ENCODE peak calls at places on chromosome 22, in four cellular contexts. One of them, this sample, is unnamed.

GRCh38 chr22:41286639-41287091 is 678 bp upstream of the RANGAP1 start:
- DNase-seq in ovary: no peak
- DNase-seq in esophagus muscularis mucosa: no peak
- DNase-seq in stomach: no peak
- DNase-seq in this sample: peak; percentile 26

GRCh38 chr22:27801616-27802388 is at the start of gene MN1:
- DNase-seq in ovary: peak; percentile 54
- DNase-seq in esophagus muscularis mucosa: no peak
- DNase-seq in stomach: peak; percentile 48
- DNase-seq in this sample: no peak

GRCh38 chr22:27331526-27332281 is 469.9 kb downstream of the MN1 start:
- DNase-seq in ovary: no peak
- DNase-seq in esophagus muscularis mucosa: peak; percentile 88
- DNase-seq in stomach: peak; percentile 34
- DNase-seq in this sample: no peak

GRCh38 chr22:46070722-46071450 is 79.4 kb upstream of the PPARA start:
- DNase-seq in ovary: peak; percentile 79
- DNase-seq in esophagus muscularis mucosa: no peak
- DNase-seq in stomach: peak; percentile 71
- DNase-seq in this sample: no peak

GRCh38 chr22:40385041-40385782 is 14.8 kb downstream of the SGSM3 start:
- DNase-seq in ovary: no peak
- DNase-seq in esophagus muscularis mucosa: no peak
- DNase-seq in stomach: no peak
- DNase-seq in this sample: no peak

GRCh38 chr22:16562711-16563554 is 29.7 kb downstream of the CCT8L2 start:
- DNase-seq in ovary: no peak
- DNase-seq in esophagus muscularis mucosa: no peak
- DNase-seq in stomach: no peak
- DNase-seq in this sample: no peak

GRCh38 chr22:19003518-19003917 is 67.4 kb upstream of the PRODH start:
- DNase-seq in ovary: no peak
- DNase-seq in esophagus muscularis mucosa: no peak
- DNase-seq in stomach: no peak
- DNase-seq in this sample: no peak

GRCh38 chr22:24521791-24522245 is 26.7 kb downstream of the UPB1 start:
- DNase-seq in ovary: no peak
- DNase-seq in esophagus muscularis mucosa: no peak
- DNase-seq in stomach: peak; percentile 76
- DNase-seq in this sample: peak; percentile 72

GRCh38 chr22:36325163-36326031 is 62.4 kb downstream of the MYH9 start:
- DNase-seq in ovary: no peak
- DNase-seq in esophagus muscularis mucosa: no peak
- DNase-seq in stomach: peak; percentile 79
- DNase-seq in this sample: peak; percentile 95

GRCh38 chr22:27170491-27170890 is 513.1 kb downstream of the MIAT start:
- DNase-seq in ovary: peak; percentile 26
- DNase-seq in esophagus muscularis mucosa: no peak
- DNase-seq in stomach: no peak
- DNase-seq in this sample: no peak

GRCh38 chr22:26845016-26845728 is 187.8 kb downstream of the MIAT start:
- DNase-seq in ovary: no peak
- DNase-seq in esophagus muscularis mucosa: no peak
- DNase-seq in stomach: no peak
- DNase-seq in this sample: no peak

GRCh38 chr22:20099099-20099711 is 16.7 kb upstream of the RANBP1 start:
- DNase-seq in ovary: no peak
- DNase-seq in esophagus muscularis mucosa: no peak
- DNase-seq in stomach: no peak
- DNase-seq in this sample: no peak

GRCh38 chr22:20567993-20568417 is 60.6 kb downstream of the MED15 start:
- DNase-seq in ovary: no peak
- DNase-seq in esophagus muscularis mucosa: no peak
- DNase-seq in stomach: no peak
- DNase-seq in this sample: no peak

GRCh38 chr22:28716686-28717085 is 24.9 kb downstream of the CHEK2 start:
- DNase-seq in ovary: no peak
- DNase-seq in esophagus muscularis mucosa: no peak
- DNase-seq in stomach: no peak
- DNase-seq in this sample: no peak

GRCh38 chr22:36589856-36590255 is 60.9 kb upstream of the EIF3D start:
- DNase-seq in ovary: no peak
- DNase-seq in esophagus muscularis mucosa: no peak
- DNase-seq in stomach: no peak
- DNase-seq in this sample: no peak

GRCh38 chr22:49373801-49374226 is 453.9 kb downstream of the BRD1 start:
- DNase-seq in ovary: no peak
- DNase-seq in esophagus muscularis mucosa: no peak
- DNase-seq in stomach: peak; percentile 20
- DNase-seq in this sample: peak; percentile 2

GRCh38 chr22:17388235-17388634 is 19.0 kb downstream of the CECR2 start:
- DNase-seq in ovary: no peak
- DNase-seq in esophagus muscularis mucosa: no peak
- DNase-seq in stomach: no peak
- DNase-seq in this sample: no peak

GRCh38 chr22:18999416-18999815 is 63.3 kb upstream of the PRODH start:
- DNase-seq in ovary: no peak
- DNase-seq in esophagus muscularis mucosa: no peak
- DNase-seq in stomach: no peak
- DNase-seq in this sample: no peak

GRCh38 chr22:49295465-49295743 is 532.3 kb downstream of the BRD1 start:
- DNase-seq in ovary: no peak
- DNase-seq in esophagus muscularis mucosa: no peak
- DNase-seq in stomach: peak; percentile 8
- DNase-seq in this sample: no peak

GRCh38 chr22:41998361-41999261 is at the start of gene WBP2NL:
- DNase-seq in ovary: peak; percentile 83
- DNase-seq in esophagus muscularis mucosa: no peak
- DNase-seq in stomach: peak; percentile 92
- DNase-seq in this sample: peak; percentile 87

GRCh38 chr22:35119494-35119893 is 53.5 kb downstream of the ISX start:
- DNase-seq in ovary: no peak
- DNase-seq in esophagus muscularis mucosa: no peak
- DNase-seq in stomach: no peak
- DNase-seq in this sample: no peak

GRCh38 chr22:44261861-44262595 is 50.7 kb downstream of the SHISAL1 start:
- DNase-seq in ovary: peak; percentile 40
- DNase-seq in esophagus muscularis mucosa: no peak
- DNase-seq in stomach: no peak
- DNase-seq in this sample: no peak

GRCh38 chr22:49768077-49768476 is 59.6 kb downstream of the BRD1 start:
- DNase-seq in ovary: no peak
- DNase-seq in esophagus muscularis mucosa: no peak
- DNase-seq in stomach: no peak
- DNase-seq in this sample: no peak

GRCh38 chr22:21661991-21662390 is 3.8 kb upstream of the PPIL2 start:
- DNase-seq in ovary: no peak
- DNase-seq in esophagus muscularis mucosa: no peak
- DNase-seq in stomach: no peak
- DNase-seq in this sample: no peak

GRCh38 chr22:21659864-21660525 is 5.8 kb upstream of the PPIL2 start:
- DNase-seq in ovary: no peak
- DNase-seq in esophagus muscularis mucosa: no peak
- DNase-seq in stomach: no peak
- DNase-seq in this sample: no peak

GRCh38 chr22:21657020-21657360 is 8.8 kb upstream of the PPIL2 start:
- DNase-seq in ovary: no peak
- DNase-seq in esophagus muscularis mucosa: no peak
- DNase-seq in stomach: no peak
- DNase-seq in this sample: no peak

GRCh38 chr22:21660904-21661303 is 4.9 kb upstream of the PPIL2 start:
- DNase-seq in ovary: no peak
- DNase-seq in esophagus muscularis mucosa: no peak
- DNase-seq in stomach: no peak
- DNase-seq in this sample: no peak

GRCh38 chr22:21657361-21658118 is 8.3 kb upstream of the PPIL2 start:
- DNase-seq in ovary: no peak
- DNase-seq in esophagus muscularis mucosa: no peak
- DNase-seq in stomach: peak; percentile 86
- DNase-seq in this sample: peak; percentile 49
- TF ChIP-seq POLR2A in ovary: no peak
- TF ChIP-seq POLR2A in esophagus muscularis mucosa: no peak
- TF ChIP-seq POLR2A in stomach: no peak
- TF ChIP-seq POLR2A in this sample: peak; percentile 16

GRCh38 chr22:22820076-22820475 is 67.5 kb upstream of the IGLL5 start:
- DNase-seq in ovary: no peak
- DNase-seq in esophagus muscularis mucosa: peak; percentile 82
- DNase-seq in stomach: no peak
- DNase-seq in this sample: no peak

GRCh38 chr22:22818202-22818538 is 69.4 kb upstream of the IGLL5 start:
- DNase-seq in ovary: no peak
- DNase-seq in esophagus muscularis mucosa: peak; percentile 53
- DNase-seq in stomach: no peak
- DNase-seq in this sample: no peak

GRCh38 chr22:22817468-22818201 is 70.0 kb upstream of the IGLL5 start:
- DNase-seq in ovary: no peak
- DNase-seq in esophagus muscularis mucosa: peak; percentile 86
- DNase-seq in stomach: no peak
- DNase-seq in this sample: no peak

GRCh38 chr22:22820626-22821025 is 67.0 kb upstream of the IGLL5 start:
- DNase-seq in ovary: no peak
- DNase-seq in esophagus muscularis mucosa: peak; percentile 53
- DNase-seq in stomach: no peak
- DNase-seq in this sample: no peak

DNA sequence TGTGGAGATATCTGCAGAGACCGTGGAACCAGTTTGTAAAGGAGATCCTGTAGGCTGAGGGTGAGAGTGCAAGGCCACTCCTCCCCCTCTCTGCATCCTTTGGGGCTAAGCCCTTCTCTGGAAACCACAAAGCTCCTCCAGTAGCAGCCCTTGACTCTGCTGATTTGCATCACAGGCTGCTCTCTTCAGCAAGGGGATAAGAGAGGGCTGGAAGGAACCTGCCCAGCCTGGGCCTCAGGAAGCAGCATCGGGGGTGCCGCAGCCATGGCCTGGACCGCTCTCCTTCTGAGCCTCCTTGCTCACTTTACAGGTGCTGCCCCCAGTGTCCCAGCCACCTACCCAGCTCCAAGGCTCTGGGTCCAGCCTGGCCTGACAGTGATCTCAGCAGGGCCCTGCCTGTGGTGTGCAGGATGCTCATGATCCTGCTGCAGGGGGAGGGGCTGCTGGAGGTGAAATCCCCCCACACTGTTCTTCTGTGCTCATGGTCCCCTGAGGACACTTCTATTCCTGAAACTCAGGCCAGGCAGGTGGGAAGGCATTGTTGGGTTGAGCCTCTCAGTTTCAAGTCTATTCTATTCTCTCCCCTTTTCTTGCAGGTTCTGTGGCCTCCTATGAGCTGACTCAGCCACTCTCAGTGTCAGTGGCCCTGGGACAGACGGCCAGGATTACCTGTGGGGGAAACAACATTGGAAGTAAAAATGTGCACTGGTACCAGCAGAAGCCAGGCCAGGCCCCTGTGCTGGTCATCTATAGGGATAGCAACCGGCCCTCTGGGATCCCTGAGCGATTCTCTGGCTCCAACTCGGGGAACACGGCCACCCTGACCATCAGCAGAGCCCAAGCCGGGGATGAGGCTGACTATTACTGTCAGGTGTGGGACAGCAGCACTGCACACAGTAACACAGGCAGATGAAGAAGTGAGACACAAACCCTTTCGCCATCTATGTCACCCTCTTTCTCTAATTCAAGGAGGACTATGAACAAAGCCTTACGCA is 68.5 kb upstream of the IGLL5 start:
- DNase-seq in ovary: no peak
- DNase-seq in esophagus muscularis mucosa: peak; percentile 90
- DNase-seq in stomach: no peak
- DNase-seq in this sample: no peak
- H3K27ac ChIP-seq in ovary: no peak overlapping the region
- H3K27ac ChIP-seq in esophagus muscularis mucosa: no peak overlapping the region
- H3K27ac ChIP-seq in stomach: no peak overlapping the region
- H3K27ac ChIP-seq in this sample: no peak overlapping the region

GRCh38 chr22:38872831-38873248 is 824 bp upstream of the CBX6 start:
- DNase-seq in ovary: peak; percentile 79
- DNase-seq in esophagus muscularis mucosa: peak; percentile 92
- DNase-seq in stomach: peak; percentile 51
- DNase-seq in this sample: peak; percentile 36
- TF ChIP-seq POLR2A in ovary: peak; percentile 45
- TF ChIP-seq POLR2A in esophagus muscularis mucosa: no peak
- TF ChIP-seq POLR2A in stomach: no peak
- TF ChIP-seq POLR2A in this sample: peak; percentile 41

GRCh38 chr22:47284822-47285221 is 522.4 kb downstream of the TBC1D22A start:
- DNase-seq in ovary: no peak
- DNase-seq in esophagus muscularis mucosa: no peak
- DNase-seq in stomach: no peak
- DNase-seq in this sample: no peak
- H3K27ac ChIP-seq in ovary: no peak overlapping the region
- H3K27ac ChIP-seq in esophagus muscularis mucosa: no peak overlapping the region
- H3K27ac ChIP-seq in stomach: no peak overlapping the region
- H3K27ac ChIP-seq in this sample: no peak overlapping the region

GRCh38 chr22:30230787-30231461 is 15.6 kb downstream of the LIF start:
- DNase-seq in ovary: no peak
- DNase-seq in esophagus muscularis mucosa: no peak
- DNase-seq in stomach: no peak
- DNase-seq in this sample: no peak
- TF ChIP-seq POLR2A in ovary: no peak
- TF ChIP-seq POLR2A in esophagus muscularis mucosa: no peak
- TF ChIP-seq POLR2A in stomach: no peak
- TF ChIP-seq POLR2A in this sample: no peak

GRCh38 chr22:38569181-38569971 is 607 bp downstream of the DMC1 start:
- DNase-seq in ovary: peak; percentile 34
- DNase-seq in esophagus muscularis mucosa: no peak
- DNase-seq in stomach: no peak
- DNase-seq in this sample: no peak

GRCh38 chr22:38572065-38572464 is 2.1 kb upstream of the DMC1 start:
- DNase-seq in ovary: peak; percentile 19
- DNase-seq in esophagus muscularis mucosa: peak; percentile 86
- DNase-seq in stomach: no peak
- DNase-seq in this sample: peak; percentile 28

GRCh38 chr22:38567531-38568245 is 2.3 kb downstream of the DMC1 start:
- DNase-seq in ovary: no peak
- DNase-seq in esophagus muscularis mucosa: no peak
- DNase-seq in stomach: no peak
- DNase-seq in this sample: no peak

GRCh38 chr22:38569972-38570840 is at the start of gene DMC1:
- DNase-seq in ovary: peak; percentile 98
- DNase-seq in esophagus muscularis mucosa: peak; percentile 98
- DNase-seq in stomach: peak; percentile 95
- DNase-seq in this sample: peak; percentile 93

DNA sequence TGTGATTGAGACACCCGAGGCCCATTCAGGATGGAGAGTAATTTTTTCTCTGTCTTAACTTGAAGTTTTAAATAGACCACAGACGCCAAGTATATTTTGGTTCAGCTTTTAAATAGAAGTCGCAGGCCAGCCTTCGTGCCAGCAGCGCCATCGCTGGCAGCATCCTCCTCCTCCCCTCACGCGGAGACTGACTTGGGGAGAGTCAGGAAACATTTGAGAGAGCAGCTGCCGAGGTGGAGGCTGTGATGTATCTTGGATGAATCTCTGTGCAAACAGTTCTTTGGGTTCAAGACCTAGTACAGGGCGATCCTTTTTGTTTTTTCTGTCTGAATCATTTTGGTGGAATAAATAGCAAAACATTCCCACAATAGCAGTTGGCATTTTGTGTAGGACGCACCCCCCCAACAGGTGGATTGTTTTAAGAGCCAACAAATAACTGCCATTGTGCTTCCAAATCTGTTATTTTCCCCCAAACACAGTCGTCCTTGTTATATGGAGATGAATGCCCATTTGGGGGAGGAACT is 920 bp upstream of the DMC1 start:
- DNase-seq in ovary: peak; percentile 44
- DNase-seq in esophagus muscularis mucosa: no peak
- DNase-seq in stomach: peak; percentile 31
- DNase-seq in this sample: peak; percentile 25
- H3K27ac ChIP-seq in ovary: peak overlapping the region; percentile 65
- H3K27ac ChIP-seq in esophagus muscularis mucosa: peak overlapping the region; percentile 81
- H3K27ac ChIP-seq in stomach: peak overlapping the region; percentile 58
- H3K27ac ChIP-seq in this sample: peak overlapping the region; percentile 76

This sample was measured in prostate gland.